ENCODE peak calls at places on chromosomes 13 and 19, in nine cellular contexts. Z is PC-3, A is adrenal gland, E is thoracic aorta, D is tibial nerve, S is IMR-90, N is Panc1, F is heart right ventricle, P is astrocyte. W is an unnamed sample. For H3K4me1 and H3K36me3, the result is how much of the 10 kb centered on the place peaks cover.

GRCh38 chr19:5281588-5281987 is 59.0 kb downstream of the PTPRS start:
- DNase-seq in Z (no peak), A (peak), E (no peak), D (peak), S (no peak), N (no peak), F (peak), P (no peak), W (no peak)

GRCh38 chr13:98751397-98752110 is 918 bp downstream of the SLC15A1 start:
- DNase-seq in Z (peak), A (peak), E (no peak), D (no peak), S (peak), N (no peak), F (no peak), P (peak), W (peak)

GRCh38 chr19:15934332-15935078 is at the start of gene CYP4F11:
- DNase-seq in Z (peak), A (peak), E (peak), D (peak), S (no peak), N (no peak), F (peak), P (no peak), W (no peak)

GRCh38 chr13:40190656-40191100 is 475.8 kb downstream of the FOXO1 start:
- DNase-seq in Z (peak), A (peak), E (no peak), D (peak), S (peak), N (no peak), F (no peak), P (peak), W (peak)

GRCh38 chr19:35090160-35090794 is 25.3 kb upstream of the FXYD3 start:
- DNase-seq in Z (peak), A (peak), E (no peak), D (peak), S (peak), N (peak), F (peak), P (peak), W (peak)

GRCh38 chr19:45918721-45919120 is 4.1 kb upstream of the NANOS2 start:
- DNase-seq in Z (no peak), A (no peak), E (no peak), D (no peak), S (no peak), N (no peak), F (no peak), P (no peak), W (no peak)

GRCh38 chr19:50046649-50047503 is 21.1 kb downstream of the ZNF473 start:
- DNase-seq in Z (peak), A (peak), E (peak), D (peak), S (peak), N (no peak), F (peak), P (no peak), W (peak)

GRCh38 chr19:31459430-31459829 is 110.2 kb upstream of the TSHZ3 start:
- DNase-seq in Z (no peak), A (no peak), E (no peak), D (no peak), S (no peak), N (no peak), F (no peak), P (no peak), W (no peak)

GRCh38 chr13:44576396-44577235 is 486 bp upstream of the TSC22D1 start:
- DNase-seq in Z (no peak), A (peak), E (peak), D (no peak), S (no peak), N (no peak), F (no peak), P (no peak), W (peak)

GRCh38 chr19:13859361-13859880 is 17.5 kb upstream of the NANOS3 start:
- DNase-seq in Z (peak), A (no peak), E (no peak), D (no peak), S (peak), N (no peak), F (no peak), P (peak), W (no peak)

GRCh38 chr13:42354246-42355117 is 82.5 kb downstream of the AKAP11 start:
- DNase-seq in Z (peak), A (no peak), E (no peak), D (no peak), S (peak), N (no peak), F (no peak), P (peak), W (peak)

GRCh38 chr19:43789029-43789428 is 8.3 kb upstream of the KCNN4 start:
- DNase-seq in Z (peak), A (peak), E (no peak), D (no peak), S (peak), N (no peak), F (no peak), P (peak), W (peak)

GRCh38 chr19:50465000-50465399 is 11.3 kb upstream of the EMC10 start:
- DNase-seq in Z (no peak), A (no peak), E (no peak), D (no peak), S (no peak), N (no peak), F (no peak), P (no peak), W (no peak)

GRCh38 chr19:823565-824121 is 1.9 kb upstream of the PLPPR3 start:
- DNase-seq in Z (no peak), A (no peak), E (no peak), D (no peak), S (no peak), N (no peak), F (no peak), P (no peak), W (no peak)

GRCh38 chr19:40740747-40741146 is 9.5 kb downstream of the ACTMAP start:
- DNase-seq in Z (no peak), A (no peak), E (peak), D (peak), S (no peak), N (no peak), F (peak), P (no peak), W (no peak)

GRCh38 chr19:5211217-5211822 is 129.3 kb downstream of the PTPRS start:
- DNase-seq in Z (no peak), A (no peak), E (no peak), D (no peak), S (no peak), N (no peak), F (no peak), P (no peak), W (no peak)

GRCh38 chr13:50292082-50292481 is 276.8 kb downstream of the KCNRG start:
- DNase-seq in Z (no peak), A (no peak), E (no peak), D (no peak), S (no peak), N (no peak), F (no peak), P (no peak), W (no peak)

GRCh38 chr19:40421468-40421778 is 4.4 kb downstream of the SERTAD1 start:
- DNase-seq in Z (no peak), A (no peak), E (no peak), D (no peak), S (no peak), N (no peak), F (no peak), P (no peak), W (no peak)

GRCh38 chr19:16433986-16434385 is 37.8 kb downstream of the EPS15L1 start:
- DNase-seq in Z (no peak), A (no peak), E (no peak), D (no peak), S (no peak), N (no peak), F (no peak), P (no peak), W (no peak)

GRCh38 chr19:45522010-45522941 is 15.0 kb downstream of the VASP start:
- DNase-seq in Z (no peak), A (no peak), E (no peak), D (no peak), S (no peak), N (no peak), F (no peak), P (no peak), W (no peak)

GRCh38 chr13:30726192-30726591 is 9.2 kb upstream of the ALOX5AP start:
- DNase-seq in Z (no peak), A (no peak), E (no peak), D (no peak), S (no peak), N (no peak), F (no peak), P (no peak), W (no peak)

GRCh38 chr13:51221674-51222509 is at the start of gene FAM124A:
- DNase-seq in Z (peak), A (peak), E (no peak), D (peak), S (peak), N (no peak), F (peak), P (no peak), W (peak)

GRCh38 chr19:8262431-8262830 is 45.7 kb downstream of the CD320 start:
- DNase-seq in Z (no peak), A (no peak), E (no peak), D (no peak), S (no peak), N (no peak), F (no peak), P (no peak), W (no peak)

GRCh38 chr19:3984908-3985642 is at the start of gene EEF2:
- DNase-seq in Z (peak), A (peak), E (peak), D (peak), S (peak), N (no peak), F (peak), P (peak), W (peak)
- H3K4me1 ChIP-seq in Z (under half), A (under half), E (under half), D (under half), S (under half), N (under half), F (half or more), P (under half), W (under half)

GRCh38 chr19:2268480-2268830 is 12.2 kb upstream of the JSRP1 start:
- DNase-seq in Z (no peak), A (no peak), E (no peak), D (no peak), S (no peak), N (no peak), F (no peak), P (no peak), W (no peak)
- H3K27ac ChIP-seq in Z (no peak), A (no peak), E (no peak), D (no peak), S (no peak), N (peak), F (no peak), P (no peak), W (no peak)

GRCh38 chr19:18456974-18457373 is 19.0 kb upstream of the ISYNA1 start:
- DNase-seq in Z (no peak), A (peak), E (no peak), D (peak), S (no peak), N (no peak), F (no peak), P (no peak), W (no peak)
- H3K36me3 ChIP-seq in Z (under half), A (under half), E (under half), D (under half), S (half or more), N (under half), F (half or more), P (under half), W (under half)

DNA sequence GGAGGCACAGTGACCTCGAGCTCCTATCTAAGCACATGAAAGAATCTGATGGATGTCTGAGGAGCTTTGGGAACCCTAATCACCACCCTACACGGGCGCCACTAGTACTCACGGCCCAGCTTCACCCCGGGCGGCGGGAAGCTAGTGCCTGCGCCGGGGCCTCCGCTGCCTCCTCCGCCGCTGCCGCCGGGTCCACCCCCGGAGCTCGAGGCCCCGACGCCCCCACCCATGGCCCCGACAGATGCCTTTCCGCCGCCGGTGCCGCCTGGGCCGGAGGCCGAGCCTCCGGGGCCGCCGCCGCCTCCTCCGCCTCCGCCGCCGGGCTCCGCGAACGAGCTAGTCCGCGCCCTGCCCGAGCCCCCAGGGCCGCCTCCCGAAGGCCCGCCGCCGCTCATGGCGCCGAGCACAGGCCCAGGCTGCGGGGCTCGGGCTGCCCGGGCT is 311 bp downstream of the GSK3A start:
- DNase-seq in Z (no peak), A (peak), E (no peak), D (no peak), S (no peak), N (no peak), F (no peak), P (no peak), W (peak)
- H3K4me1 ChIP-seq in Z (under half), A (under half), E (under half), D (half or more), S (under half), N (under half), F (half or more), P (under half), W (under half)

W was measured in cardiac muscle cell.